ENCODE peak calls at places on chromosomes 1 and 21, in four cellular contexts. One of them, this sample, is unnamed.

GRCh38 chr1:23242414-23242813 is 25.1 kb upstream of the HTR1D start:
- DNase-seq in suprapubic skin: no peak
- DNase-seq in HCT116: peak; percentile 2
- DNase-seq in stomach: no peak
- DNase-seq in this sample: no peak

GRCh38 chr1:11862890-11863289 is 4.1 kb upstream of the NPPB start:
- DNase-seq in HCT116: no peak
- DNase-seq in stomach: no peak
- DNase-seq in suprapubic skin: no peak
- DNase-seq in this sample: no peak

GRCh38 chr1:216750031-216750627 is 26.9 kb upstream of the ESRRG start:
- DNase-seq in stomach: peak; percentile 37
- DNase-seq in suprapubic skin: no peak
- DNase-seq in HCT116: no peak
- DNase-seq in this sample: no peak

GRCh38 chr1:10677508-10678364 is 118.7 kb downstream of the CASZ1 start:
- DNase-seq in HCT116: no peak
- DNase-seq in suprapubic skin: no peak
- DNase-seq in stomach: peak; percentile 90
- DNase-seq in this sample: no peak

GRCh38 chr1:12434174-12434573 is 183.8 kb downstream of the DHRS3 start:
- DNase-seq in stomach: no peak
- DNase-seq in suprapubic skin: no peak
- DNase-seq in HCT116: peak; percentile 51
- DNase-seq in this sample: no peak

GRCh38 chr1:26853156-26853555 is 9.8 kb upstream of the SFN start:
- DNase-seq in suprapubic skin: peak; percentile 93
- DNase-seq in stomach: peak; percentile 94
- DNase-seq in HCT116: peak; percentile 84
- DNase-seq in this sample: no peak

GRCh38 chr1:157198619-157199420 is 60.6 kb upstream of the ETV3 start:
- DNase-seq in suprapubic skin: no peak
- DNase-seq in HCT116: no peak
- DNase-seq in stomach: no peak
- DNase-seq in this sample: no peak

GRCh38 chr21:29677326-29677725 is 262.5 kb downstream of the GRIK1 start:
- DNase-seq in suprapubic skin: no peak
- DNase-seq in stomach: no peak
- DNase-seq in HCT116: no peak
- DNase-seq in this sample: no peak

GRCh38 chr1:203264052-203264501 is 34.6 kb upstream of the CHIT1 start:
- DNase-seq in stomach: no peak
- DNase-seq in HCT116: no peak
- DNase-seq in suprapubic skin: no peak
- DNase-seq in this sample: no peak

GRCh38 chr1:231931846-231932454 is 305.4 kb downstream of the DISC1 start:
- DNase-seq in suprapubic skin: no peak
- DNase-seq in stomach: no peak
- DNase-seq in HCT116: peak; percentile 21
- DNase-seq in this sample: no peak

GRCh38 chr1:165900576-165901380 is 73.4 kb downstream of the UCK2 start:
- DNase-seq in suprapubic skin: no peak
- DNase-seq in HCT116: no peak
- DNase-seq in stomach: peak; percentile 86
- DNase-seq in this sample: no peak

GRCh38 chr1:18700530-18700929 is 69.9 kb downstream of the PAX7 start:
- DNase-seq in stomach: no peak
- DNase-seq in HCT116: no peak
- DNase-seq in suprapubic skin: no peak
- DNase-seq in this sample: no peak

GRCh38 chr1:83641828-83642443 is 357.0 kb downstream of the TTLL7 start:
- DNase-seq in HCT116: no peak
- DNase-seq in suprapubic skin: no peak
- DNase-seq in stomach: no peak
- DNase-seq in this sample: no peak

GRCh38 chr1:157806431-157807149 is 13.3 kb downstream of the FCRL1 start:
- DNase-seq in HCT116: no peak
- DNase-seq in stomach: no peak
- DNase-seq in suprapubic skin: no peak
- DNase-seq in this sample: no peak

GRCh38 chr1:75696000-75696399 is 28.5 kb upstream of the ACADM start:
- DNase-seq in stomach: no peak
- DNase-seq in HCT116: no peak
- DNase-seq in suprapubic skin: no peak
- DNase-seq in this sample: no peak

GRCh38 chr21:26388731-26389231 is 184.3 kb downstream of the CYYR1 start:
- DNase-seq in HCT116: no peak
- DNase-seq in suprapubic skin: no peak
- DNase-seq in stomach: no peak
- DNase-seq in this sample: no peak

GRCh38 chr1:2526824-2527552 is 592 bp upstream of the PANK4 start:
- DNase-seq in suprapubic skin: peak; percentile 82
- DNase-seq in stomach: no peak
- DNase-seq in HCT116: no peak
- DNase-seq in this sample: no peak
- H3K27ac ChIP-seq in suprapubic skin: peak overlapping the region; percentile 78
- H3K27ac ChIP-seq in stomach: peak overlapping the region; percentile 65
- H3K27ac ChIP-seq in HCT116: peak overlapping the region; percentile 9
- H3K27ac ChIP-seq in this sample: peak overlapping the region; percentile 77

DNA sequence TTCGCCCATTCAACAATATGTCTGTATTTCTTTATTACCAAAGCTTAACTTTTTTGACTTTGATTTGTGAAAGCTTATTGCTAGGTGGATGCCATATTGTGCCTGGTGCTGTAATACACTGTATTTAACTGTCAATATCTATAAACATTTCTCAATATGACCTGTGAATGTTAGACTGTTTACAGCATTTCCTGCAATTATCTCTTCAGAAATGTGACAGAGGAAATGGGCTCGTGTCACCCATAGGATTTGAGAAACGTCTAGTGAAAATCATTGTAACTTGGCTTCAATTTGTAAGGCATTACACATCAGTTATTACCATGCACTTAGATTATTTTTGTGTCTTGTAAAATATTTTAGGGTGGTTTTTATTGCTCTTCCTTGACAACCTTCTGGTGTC is 237.8 kb upstream of the ADGRL2 start:
- DNase-seq in HCT116: no peak
- DNase-seq in stomach: no peak
- DNase-seq in suprapubic skin: no peak
- DNase-seq in this sample: no peak
- TF ChIP-seq POLR2AphosphoS5 in HCT116: no peak
- TF ChIP-seq POLR2AphosphoS5 in stomach: no peak
- TF ChIP-seq POLR2AphosphoS5 in suprapubic skin: no peak
- TF ChIP-seq POLR2AphosphoS5 in this sample: no peak

DNA sequence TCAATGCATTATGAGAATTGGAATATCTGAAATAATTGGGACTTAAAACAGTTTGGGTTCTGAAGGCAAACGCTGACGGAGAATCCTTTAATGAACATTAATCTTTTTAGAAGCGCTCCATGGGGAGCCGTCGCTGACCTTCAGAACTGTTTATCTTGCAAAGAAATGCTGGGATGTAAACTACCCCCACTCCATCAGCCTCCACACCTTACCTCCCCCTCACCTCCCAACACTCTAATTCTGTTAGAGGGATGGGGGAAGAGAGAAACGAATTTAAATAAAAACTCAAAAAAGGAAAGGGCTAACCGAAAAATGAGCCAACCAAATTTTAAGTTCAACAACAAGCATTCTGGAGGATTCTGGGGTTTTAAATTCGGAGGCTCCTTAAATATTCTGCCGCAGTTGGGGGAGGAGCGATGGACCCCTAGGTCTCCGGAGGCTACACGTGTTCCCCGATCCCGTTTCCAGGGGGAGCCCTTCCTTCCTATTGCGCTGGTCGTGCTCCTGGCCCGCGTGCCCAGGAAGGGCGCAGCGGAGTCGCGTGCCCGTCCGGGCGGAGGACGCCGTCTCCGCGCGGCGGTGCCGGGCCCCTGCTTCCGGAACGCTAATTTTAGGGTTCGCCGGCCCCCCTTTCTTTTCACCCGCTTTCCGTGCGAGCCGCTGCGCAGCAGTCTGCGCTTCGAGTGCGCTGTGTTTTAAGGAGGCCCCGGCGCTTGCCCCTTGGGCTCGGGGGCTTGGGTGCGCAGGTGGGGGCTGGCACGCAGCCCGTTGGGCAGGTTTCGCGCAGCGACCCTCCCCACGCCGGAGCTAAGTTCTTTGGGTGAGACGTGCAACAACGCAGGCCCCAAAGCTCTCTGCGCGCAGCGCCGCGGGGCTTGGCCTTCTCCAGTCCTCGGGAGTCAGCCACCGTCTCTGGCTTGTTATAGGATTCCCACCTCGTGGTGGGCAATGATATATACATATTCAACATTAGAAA is 43.8 kb upstream of the DNAJC6 start:
- DNase-seq in HCT116: no peak
- DNase-seq in suprapubic skin: no peak
- DNase-seq in stomach: peak; percentile 53
- DNase-seq in this sample: no peak
- TF ChIP-seq CTCF in HCT116: no peak
- TF ChIP-seq CTCF in suprapubic skin: no peak
- TF ChIP-seq CTCF in stomach: no peak
- TF ChIP-seq CTCF in this sample: no peak

GRCh38 chr1:53735681-53736080 is 3.3 kb downstream of the GLIS1 start:
- DNase-seq in suprapubic skin: no peak
- DNase-seq in stomach: no peak
- DNase-seq in HCT116: no peak
- DNase-seq in this sample: no peak
- H3K27ac ChIP-seq in suprapubic skin: no peak overlapping the region
- H3K27ac ChIP-seq in stomach: no peak overlapping the region
- H3K27ac ChIP-seq in HCT116: no peak overlapping the region
- H3K27ac ChIP-seq in this sample: no peak overlapping the region

DNA sequence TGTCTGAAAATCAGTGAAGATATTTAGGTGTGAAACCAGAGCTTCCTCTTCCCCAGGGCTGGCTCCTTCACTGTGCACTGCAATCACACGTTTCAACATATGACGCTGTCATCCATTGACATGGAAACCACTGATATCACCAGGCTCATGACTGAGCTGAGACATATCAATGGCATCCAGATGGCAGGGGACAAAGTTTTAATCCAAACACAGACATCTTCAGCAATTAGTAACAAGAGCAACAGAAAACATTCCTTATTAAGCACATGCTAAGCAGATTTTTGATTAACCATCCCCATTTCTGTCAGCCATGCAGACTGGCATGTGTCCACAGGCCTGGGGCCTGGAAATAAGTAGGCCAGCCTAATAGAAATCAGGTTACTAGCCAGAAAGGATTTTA is 108.0 kb upstream of the ADAR start:
- DNase-seq in HCT116: no peak
- DNase-seq in suprapubic skin: no peak
- DNase-seq in stomach: no peak
- DNase-seq in this sample: no peak
- TF ChIP-seq POLR2AphosphoS5 in HCT116: no peak
- TF ChIP-seq POLR2AphosphoS5 in suprapubic skin: peak; percentile 47
- TF ChIP-seq POLR2AphosphoS5 in stomach: no peak
- TF ChIP-seq POLR2AphosphoS5 in this sample: no peak

GRCh38 chr1:196029410-196029809 is 578.8 kb downstream of the KCNT2 start:
- DNase-seq in suprapubic skin: no peak
- DNase-seq in HCT116: no peak
- DNase-seq in stomach: no peak
- DNase-seq in this sample: no peak
- TF ChIP-seq CTCF in suprapubic skin: no peak
- TF ChIP-seq CTCF in HCT116: peak; percentile 26
- TF ChIP-seq CTCF in stomach: no peak
- TF ChIP-seq CTCF in this sample: no peak